ENCODE peak calls at places on chromosome 3, in four cellular contexts. M, L, J and G are unnamed samples.

GRCh38 chr3:127652246-127652995 is 20.3 kb upstream of the ABTB1 start:
- DNase-seq in M (no peak), L (peak), J (peak), G (peak)

GRCh38 chr3:128555098-128555825 is 62.3 kb upstream of the GATA2 start:
- DNase-seq in J (peak), L (no peak), M (no peak), G (peak)

GRCh38 chr3:14925729-14926591 is 21.4 kb upstream of the NR2C2 start:
- DNase-seq in M (no peak), L (peak), J (peak), G (peak)

GRCh38 chr3:11172136-11172670 is 17.9 kb downstream of the HRH1 start:
- DNase-seq in J (no peak), L (no peak), M (no peak), G (no peak)

GRCh38 chr3:186217820-186218164 is 108.9 kb upstream of the ETV5 start:
- DNase-seq in L (no peak), M (peak), J (no peak), G (no peak)

GRCh38 chr3:36813320-36813719 is 49.0 kb upstream of the DCLK3 start:
- DNase-seq in L (no peak), M (no peak), J (no peak), G (no peak)

GRCh38 chr3:149245738-149246451 is 24.3 kb upstream of the CP start:
- DNase-seq in M (peak), L (no peak), J (no peak), G (no peak)

GRCh38 chr3:183822631-183823030 is 2.7 kb downstream of the MAP6D1 start:
- DNase-seq in J (peak), M (no peak), L (no peak), G (no peak)

GRCh38 chr3:193827039-193827669 is 234.1 kb downstream of the OPA1 start:
- DNase-seq in M (no peak), L (no peak), J (no peak), G (peak)

GRCh38 chr3:133488785-133489367 is 84.6 kb upstream of the CDV3 start:
- DNase-seq in J (no peak), L (peak), M (no peak), G (no peak)

GRCh38 chr3:106119691-106120090 is 250.9 kb upstream of the CBLB start:
- DNase-seq in L (no peak), J (no peak), M (no peak), G (no peak)

GRCh38 chr3:183253364-183253960 is 409 bp downstream of the B3GNT5 start:
- DNase-seq in L (peak), M (no peak), J (peak), G (peak)

GRCh38 chr3:101010316-101010715 is 17.1 kb upstream of the ABI3BP start:
- DNase-seq in L (no peak), M (no peak), J (no peak), G (no peak)

GRCh38 chr3:89314454-89314853 is 207.0 kb downstream of the EPHA3 start:
- DNase-seq in M (no peak), L (no peak), J (no peak), G (no peak)

GRCh38 chr3:53226841-53227407 is 28.9 kb downstream of the TKT start:
- DNase-seq in M (no peak), J (no peak), L (no peak), G (peak)

GRCh38 chr3:17811633-17812032 is 69.2 kb upstream of the TBC1D5 start:
- DNase-seq in M (no peak), L (no peak), J (no peak), G (no peak)

GRCh38 chr3:32743934-32744333 is 58.9 kb downstream of the CNOT10 start:
- DNase-seq in J (no peak), L (no peak), M (no peak), G (no peak)

DNA sequence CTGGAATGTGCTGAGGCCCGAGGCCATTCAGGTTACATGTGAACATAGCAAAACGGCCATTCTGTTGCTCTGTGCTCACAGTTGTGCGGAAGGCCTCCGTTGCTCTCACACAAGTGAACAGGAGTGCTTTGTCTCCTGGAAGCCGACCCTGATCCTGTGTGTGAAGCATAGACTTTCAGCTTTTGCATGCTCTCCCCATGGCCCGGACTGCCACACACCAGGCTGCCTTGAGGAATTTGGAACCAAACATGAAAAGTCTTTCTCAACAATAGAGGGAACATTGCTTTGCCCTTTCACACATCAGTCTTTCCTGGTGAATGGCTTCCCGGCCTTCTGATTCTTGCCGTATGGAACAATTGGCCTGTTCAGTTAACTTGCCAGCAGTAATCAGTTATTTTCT is 154.9 kb upstream of the LRIG1 start:
- DNase-seq in J (no peak), M (no peak), L (no peak), G (no peak)
- TF ChIP-seq NRF1 in J (no peak), M (no peak), L (no peak), G (no peak)

DNA sequence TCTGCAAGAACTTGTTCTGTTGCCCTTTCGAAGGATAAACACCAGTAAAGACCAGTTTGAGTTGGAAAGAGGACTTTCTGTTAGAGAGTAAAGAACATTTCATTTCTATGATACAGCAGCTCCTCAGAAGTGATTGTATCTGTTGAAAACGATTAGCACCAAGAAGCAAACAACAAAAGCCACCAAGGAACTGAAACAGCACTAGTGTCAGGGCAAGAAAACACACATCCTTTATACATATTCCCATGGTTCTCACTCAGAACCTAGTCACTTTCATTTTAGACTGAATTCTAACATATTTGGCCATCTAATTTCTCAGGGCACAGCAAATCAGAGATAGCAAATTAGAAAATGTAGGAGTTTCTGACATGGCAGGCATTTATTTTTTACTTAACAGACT is 116.1 kb downstream of the ATP1B3 start:
- DNase-seq in L (no peak), J (no peak), M (peak), G (no peak)
- H3K4me2 ChIP-seq in L (no peak), J (no peak), M (peak), G (no peak)

GRCh38 chr3:102099913-102100312 is 250.6 kb downstream of the NFKBIZ start:
- DNase-seq in L (no peak), J (no peak), M (no peak), G (no peak)

GRCh38 chr3:102106421-102107097 is 257.2 kb downstream of the NFKBIZ start:
- DNase-seq in L (no peak), M (no peak), J (no peak), G (no peak)

GRCh38 chr3:102102394-102102793 is 253.1 kb downstream of the NFKBIZ start:
- DNase-seq in J (no peak), L (no peak), M (no peak), G (no peak)

GRCh38 chr3:102105113-102105642 is 255.9 kb downstream of the NFKBIZ start:
- DNase-seq in M (no peak), L (no peak), J (no peak), G (no peak)

GRCh38 chr3:102104093-102104492 is 254.8 kb downstream of the NFKBIZ start:
- DNase-seq in L (no peak), J (no peak), M (no peak), G (no peak)
- TF ChIP-seq NRF1 in L (no peak), J (no peak), M (no peak), G (no peak)

GRCh38 chr3:170414202-170414663 is 4.4 kb upstream of the CLDN11 start:
- DNase-seq in M (peak), L (peak), J (no peak), G (peak)
- H3K4me2 ChIP-seq in M (no peak), L (no peak), J (no peak), G (no peak)

GRCh38 chr3:4314688-4315087 is 11.5 kb downstream of the SETMAR start:
- DNase-seq in M (no peak), L (no peak), J (no peak), G (no peak)

GRCh38 chr3:4321732-4322131 is 18.6 kb downstream of the SETMAR start:
- DNase-seq in M (no peak), J (no peak), L (no peak), G (no peak)

GRCh38 chr3:4323246-4324027 is 20.3 kb downstream of the SETMAR start:
- DNase-seq in M (no peak), J (no peak), L (peak), G (no peak)

GRCh38 chr3:4322635-4323034 is 19.5 kb downstream of the SETMAR start:
- DNase-seq in J (no peak), M (no peak), L (peak), G (no peak)

DNA sequence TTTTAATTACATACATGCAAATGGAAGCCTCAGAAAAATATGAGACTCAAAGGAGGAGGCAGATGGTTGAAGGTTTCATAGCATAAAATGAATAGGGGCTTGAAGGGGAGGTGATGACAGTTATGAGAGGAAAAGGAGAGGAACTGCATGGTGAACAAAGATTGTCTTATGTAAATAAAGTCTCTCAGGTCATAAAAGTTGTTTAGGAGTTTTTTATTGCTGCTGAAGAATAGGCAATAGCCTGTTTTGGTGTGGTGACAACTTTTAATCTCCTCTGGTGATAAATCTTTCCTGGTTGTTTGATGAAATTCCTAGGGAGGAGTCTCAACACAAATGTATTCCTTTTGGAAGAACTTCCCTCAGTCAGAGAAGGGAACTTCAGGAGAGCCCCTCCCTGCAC is 17.3 kb downstream of the SETMAR start:
- DNase-seq in J (no peak), L (no peak), M (no peak), G (no peak)
- TF ChIP-seq NRF1 in J (no peak), L (no peak), M (no peak), G (no peak)

GRCh38 chr3:24003466-24003865 is 58.4 kb downstream of the NR1D2 start:
- DNase-seq in M (no peak), J (no peak), L (no peak), G (no peak)

GRCh38 chr3:23996058-23996457 is 51.0 kb downstream of the NR1D2 start:
- DNase-seq in J (no peak), L (no peak), M (no peak), G (no peak)

GRCh38 chr3:24002129-24002528 is 57.0 kb downstream of the NR1D2 start:
- DNase-seq in M (no peak), L (no peak), J (no peak), G (no peak)

GRCh38 chr3:23994247-23994574 is 49.1 kb downstream of the NR1D2 start:
- DNase-seq in L (no peak), J (no peak), M (no peak), G (no peak)

GRCh38 chr3:23999012-23999641 is 54.0 kb downstream of the NR1D2 start:
- DNase-seq in M (no peak), J (peak), L (peak), G (peak)
- H3K4me2 ChIP-seq in M (no peak), J (no peak), L (no peak), G (no peak)